ENCODE peak calls at places on chromosomes 4 and X, in nine cellular contexts. N is fibroblast of mammary gland; Y is activated CD4-positive, alpha-beta T cell treated with anti-CD3 and anti-CD28 coated beads, Interleukin-2, amount 50 U/mL, for 48 hours; W is GM03348; P is NCI-H1694; X is naive thymus-derived CD8-positive, alpha-beta T cell; T is activated gamma-delta T cell treated with Interleukin-2 at 50 U/mL for 16 hours; D is activated naive CD4-positive, alpha-beta T cell; J is head of caudate nucleus. I is an unnamed sample.

GRCh38 chr4:44415251-44415650 is 33.4 kb downstream of the KCTD8 start:
- DNase-seq in N (no peak), Y (no peak), W (no peak), P (no peak), X (no peak), T (no peak), D (no peak), J (no peak), I (no peak)

GRCh38 chr4:126697748-126698147 is 935.0 kb upstream of the INTU start:
- DNase-seq in N (peak; percentile 88), Y (no peak), W (peak; percentile 34), P (no peak), X (no peak), T (no peak), D (no peak), J (no peak), I (no peak)

GRCh38 chr4:1109332-1109731 is 4.0 kb downstream of the RNF212 start:
- DNase-seq in N (no peak), Y (no peak), W (no peak), P (no peak), X (no peak), T (no peak), D (no peak), J (no peak), I (no peak)

GRCh38 chr4:166481739-166482138 is 608.7 kb downstream of the TLL1 start:
- DNase-seq in N (peak; percentile 11), Y (no peak), W (no peak), P (no peak), X (no peak), T (no peak), D (no peak), J (no peak), I (no peak)

GRCh38 chr4:131091896-131092295 is 1995.9 kb downstream of the C4orf33 start:
- DNase-seq in N (peak; percentile 44), Y (no peak), W (no peak), P (peak; percentile 46), X (no peak), T (no peak), D (no peak), J (no peak), I (peak; percentile 47)

GRCh38 chrX:74119016-74119910 is 184.7 kb upstream of the ZCCHC13 start:
- DNase-seq in N (peak; percentile 64), Y (no peak), W (peak; percentile 46), P (no peak), X (no peak), T (no peak), D (no peak), J (no peak), I (no peak)

GRCh38 chr4:177005801-177006230 is 213.1 kb upstream of the VEGFC start:
- DNase-seq in N (peak; percentile 92), Y (no peak), W (no peak), P (no peak), X (no peak), T (no peak), D (no peak), J (no peak), I (no peak)

GRCh38 chr4:126698224-126698623 is 934.5 kb upstream of the INTU start:
- DNase-seq in N (no peak), Y (no peak), W (no peak), P (no peak), X (no peak), T (no peak), D (no peak), J (no peak), I (no peak)

GRCh38 chrX:43969504-43970501 is 3.4 kb downstream of the NDP start:
- DNase-seq in N (peak; percentile 76), Y (no peak), W (peak; percentile 19), P (no peak), X (no peak), T (no peak), D (no peak), J (no peak), I (no peak)

GRCh38 chr4:130110189-130110588 is 1014.2 kb downstream of the C4orf33 start:
- DNase-seq in N (no peak), Y (no peak), W (no peak), P (no peak), X (no peak), T (no peak), D (no peak), J (no peak), I (no peak)

GRCh38 chr4:7761720-7762119 is 177.9 kb downstream of the AFAP1 start:
- DNase-seq in N (peak; percentile 63), Y (peak; percentile 65), W (peak; percentile 80), P (no peak), X (no peak), T (peak; percentile 43), D (no peak), J (peak; percentile 70), I (peak; percentile 51)

GRCh38 chr4:38819569-38819968 is 15.0 kb upstream of the TLR1 start:
- DNase-seq in N (no peak), Y (no peak), W (no peak), P (no peak), X (no peak), T (no peak), D (no peak), J (no peak), I (no peak)

GRCh38 chrX:65196758-65197371 is 220.6 kb upstream of the ZC4H2 start:
- DNase-seq in N (no peak), Y (peak; percentile 6), W (no peak), P (no peak), X (no peak), T (no peak), D (no peak), J (no peak), I (no peak)

GRCh38 chr4:169335331-169335730 is 64.6 kb upstream of the SH3RF1 start:
- DNase-seq in N (no peak), Y (no peak), W (peak; percentile 25), P (no peak), X (no peak), T (no peak), D (no peak), J (no peak), I (no peak)

GRCh38 chrX:13551610-13552009 is 17.8 kb upstream of the EGFL6 start:
- DNase-seq in N (no peak), Y (no peak), W (no peak), P (no peak), X (no peak), T (no peak), D (no peak), J (no peak), I (no peak)

I was measured in COR-L47.